ENCODE peak calls at places on chromosomes 13 and 19, in six cellular contexts. W is mesendoderm, S is neuronal stem cell, F is IMR-90, N is H1, H is trophoblast cell. E is an unnamed sample.

GRCh38 chr13:67015976-67016600 is 214.0 kb downstream of the PCDH9 start:
- DNase-seq in W (no peak), S (no peak), F (no peak), N (no peak), H (no peak), E (no peak)

GRCh38 chr19:47619763-47620162 is 10.8 kb downstream of the BICRA start:
- DNase-seq in W (peak), S (no peak), F (peak), N (no peak), H (peak), E (no peak)

GRCh38 chr13:92967923-92968322 is 258.7 kb upstream of the GPC6 start:
- DNase-seq in W (peak), S (no peak), F (peak), N (no peak), H (no peak), E (no peak)

GRCh38 chr13:36344886-36345437 is 1.2 kb downstream of the SPART start:
- DNase-seq in W (no peak), S (no peak), F (no peak), N (no peak), H (no peak), E (no peak)

GRCh38 chr19:5799247-5800241 is 5.3 kb upstream of the NRTN start:
- DNase-seq in W (no peak), S (no peak), F (no peak), N (no peak), H (no peak), E (no peak)

GRCh38 chr13:114285166-114285808 is 3.9 kb downstream of the UPF3A start:
- DNase-seq in W (no peak), S (no peak), F (peak), N (no peak), H (no peak), E (peak)

GRCh38 chr19:18672044-18672451 is 11.4 kb upstream of the CRTC1 start:
- DNase-seq in W (no peak), S (no peak), F (no peak), N (no peak), H (no peak), E (no peak)

GRCh38 chr19:5002143-5002542 is 33.2 kb downstream of the KDM4B start:
- DNase-seq in W (no peak), S (no peak), F (peak), N (no peak), H (peak), E (peak)

GRCh38 chr13:102580552-102581169 is 16.1 kb upstream of the TPP2 start:
- DNase-seq in W (peak), S (peak), F (peak), N (no peak), H (peak), E (peak)

GRCh38 chr19:35533822-35534521 is 716 bp downstream of the GAPDHS start:
- DNase-seq in W (peak), S (no peak), F (peak), N (peak), H (no peak), E (peak)

GRCh38 chr19:30093966-30094770 is 152.1 kb downstream of the URI1 start:
- DNase-seq in W (no peak), S (no peak), F (no peak), N (no peak), H (no peak), E (no peak)

DNA sequence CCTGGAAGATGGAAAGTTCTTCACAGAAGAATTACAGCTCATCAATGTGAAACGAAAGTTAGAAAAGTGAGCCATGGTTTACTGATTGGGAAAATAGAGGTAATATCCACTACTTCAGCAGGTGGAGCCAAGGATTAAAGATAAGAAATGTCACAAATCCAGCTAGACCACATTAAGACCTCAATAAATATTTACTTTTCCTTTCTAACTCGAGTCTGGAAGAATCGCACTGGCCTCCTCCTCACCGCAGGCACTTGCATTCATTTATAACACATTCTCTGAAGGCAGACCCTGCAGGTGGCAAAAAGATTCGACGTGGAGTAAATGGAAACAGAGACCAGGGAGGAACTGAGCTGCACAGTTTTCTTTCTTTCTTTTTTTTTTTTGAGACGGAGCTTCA is 7.4 kb downstream of the SLC35E1 start:
- DNase-seq in W (no peak), S (no peak), F (no peak), N (no peak), H (no peak), E (no peak)
- H2BK120ac ChIP-seq in W (no peak), S (no peak), F (no peak), N (no peak), H (no peak), E (no peak)

DNA sequence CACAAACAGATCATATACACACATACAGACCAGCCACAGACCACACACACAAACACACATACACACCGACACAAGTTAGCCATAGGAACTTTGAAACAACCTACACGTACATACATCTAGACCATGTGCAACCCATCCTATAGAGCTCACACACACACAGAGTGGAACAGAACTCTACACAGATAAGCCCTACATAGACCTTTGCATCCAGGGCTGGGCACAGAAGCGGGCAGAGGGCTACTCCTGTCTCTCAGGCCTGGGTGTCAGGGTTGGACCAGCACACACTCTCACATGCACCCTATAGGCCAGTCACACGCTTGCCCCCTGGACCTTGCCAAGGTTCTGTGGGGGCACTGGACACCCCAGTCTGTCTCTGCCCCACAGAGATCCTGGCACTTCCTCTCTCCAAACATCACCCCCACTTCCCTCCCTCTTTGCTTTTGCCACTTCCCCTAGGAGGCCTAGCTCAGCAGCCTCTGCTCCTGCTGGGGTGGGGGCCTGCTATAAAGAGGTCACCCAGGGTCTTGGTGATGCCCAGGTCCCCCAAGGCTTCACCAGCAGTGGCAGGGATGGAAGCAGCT is 5.8 kb upstream of the JUNB start:
- DNase-seq in W (no peak), S (no peak), F (no peak), N (no peak), H (no peak), E (no peak)
- H3K4me3 ChIP-seq in W (no peak), S (no peak), F (no peak), N (no peak), H (no peak), E (no peak)

DNA sequence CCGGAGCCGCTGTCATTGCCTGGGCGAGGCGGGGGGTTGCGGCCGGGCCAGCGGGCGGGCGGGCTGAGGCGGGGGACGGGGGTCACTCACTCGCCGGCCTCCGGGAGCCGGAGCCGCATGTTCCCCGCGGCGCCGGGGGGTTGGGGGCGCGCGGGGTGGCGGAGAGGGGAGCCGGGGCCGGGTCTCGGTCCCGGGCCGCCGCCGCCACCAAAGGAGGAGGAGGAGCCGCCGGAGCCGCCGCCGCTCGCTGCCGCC is 149 bp downstream of the MED26 start:
- DNase-seq in W (no peak), S (no peak), F (no peak), N (no peak), H (no peak), E (no peak)
- H2BK120ac ChIP-seq in W (no peak), S (no peak), F (no peak), N (no peak), H (peak), E (no peak)

GRCh38 chr19:45218887-45219780 is 26.1 kb downstream of the EXOC3L2 start:
- DNase-seq in W (no peak), S (no peak), F (no peak), N (no peak), H (no peak), E (no peak)

GRCh38 chr19:45222724-45223123 is 22.5 kb downstream of the EXOC3L2 start:
- DNase-seq in W (no peak), S (no peak), F (no peak), N (no peak), H (no peak), E (no peak)

GRCh38 chr19:45223879-45224278 is 21.3 kb downstream of the EXOC3L2 start:
- DNase-seq in W (no peak), S (no peak), F (no peak), N (no peak), H (peak), E (no peak)

DNA sequence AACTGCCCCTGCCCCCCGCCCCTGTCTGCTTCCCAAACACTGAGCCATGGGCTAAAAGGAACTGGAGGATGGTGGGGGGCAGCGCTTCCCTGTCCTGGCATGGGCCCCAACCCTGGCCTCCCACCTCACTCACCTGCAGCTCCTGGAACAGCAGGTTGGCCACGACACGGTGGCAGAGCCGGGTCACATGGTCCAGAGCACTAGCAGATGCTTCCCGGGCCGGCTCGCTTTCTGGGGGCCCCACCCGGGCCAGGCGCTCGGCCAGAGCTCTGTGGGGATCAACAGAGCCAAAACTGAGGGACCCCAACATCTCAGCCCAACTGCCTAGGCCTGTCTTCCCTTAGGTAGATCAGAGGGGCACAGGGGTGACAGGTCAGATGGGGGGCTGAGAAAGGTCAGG is 20.6 kb downstream of the EXOC3L2 start:
- DNase-seq in W (no peak), S (no peak), F (no peak), N (no peak), H (no peak), E (no peak)
- H3K4me3 ChIP-seq in W (no peak), S (no peak), F (no peak), N (no peak), H (no peak), E (no peak)

GRCh38 chr13:98486412-98486811 is 90.5 kb downstream of the STK24 start:
- DNase-seq in W (no peak), S (no peak), F (no peak), N (no peak), H (no peak), E (no peak)
- H2BK120ac ChIP-seq in W (no peak), S (no peak), F (no peak), N (no peak), H (no peak), E (no peak)

DNA sequence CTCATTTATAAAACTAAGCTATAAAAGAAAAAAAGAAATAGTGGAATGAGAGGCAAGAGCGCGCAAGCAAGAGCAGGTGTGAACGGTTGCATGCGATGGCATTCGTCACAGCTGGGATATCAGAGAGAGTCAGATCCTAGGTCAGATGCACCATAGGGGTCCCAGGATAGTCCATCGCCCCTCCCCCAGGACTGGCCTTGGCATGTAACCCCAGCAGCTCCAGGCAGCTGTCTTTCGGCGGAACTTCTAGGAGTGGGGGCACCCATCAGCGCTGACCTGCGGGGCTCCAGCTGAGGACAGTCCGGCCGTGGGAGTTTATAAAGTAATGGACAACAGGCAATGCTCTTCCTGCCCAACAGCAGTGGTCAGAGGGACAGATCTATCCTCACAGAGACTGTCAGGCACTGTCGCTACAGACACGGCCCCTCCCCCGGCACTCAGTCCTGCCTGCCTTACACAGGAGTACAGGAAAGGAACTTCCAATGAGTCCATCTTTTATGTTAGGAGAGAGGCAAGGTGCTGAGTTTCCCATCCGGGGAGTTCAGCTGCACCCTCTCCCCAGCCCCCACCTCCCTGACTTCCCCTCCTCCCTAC is 1.4 kb downstream of the SIAH3 start:
- DNase-seq in W (peak), S (no peak), F (no peak), N (peak), H (no peak), E (no peak)
- H3K4me3 ChIP-seq in W (no peak), S (no peak), F (no peak), N (peak), H (no peak), E (no peak)

DNA sequence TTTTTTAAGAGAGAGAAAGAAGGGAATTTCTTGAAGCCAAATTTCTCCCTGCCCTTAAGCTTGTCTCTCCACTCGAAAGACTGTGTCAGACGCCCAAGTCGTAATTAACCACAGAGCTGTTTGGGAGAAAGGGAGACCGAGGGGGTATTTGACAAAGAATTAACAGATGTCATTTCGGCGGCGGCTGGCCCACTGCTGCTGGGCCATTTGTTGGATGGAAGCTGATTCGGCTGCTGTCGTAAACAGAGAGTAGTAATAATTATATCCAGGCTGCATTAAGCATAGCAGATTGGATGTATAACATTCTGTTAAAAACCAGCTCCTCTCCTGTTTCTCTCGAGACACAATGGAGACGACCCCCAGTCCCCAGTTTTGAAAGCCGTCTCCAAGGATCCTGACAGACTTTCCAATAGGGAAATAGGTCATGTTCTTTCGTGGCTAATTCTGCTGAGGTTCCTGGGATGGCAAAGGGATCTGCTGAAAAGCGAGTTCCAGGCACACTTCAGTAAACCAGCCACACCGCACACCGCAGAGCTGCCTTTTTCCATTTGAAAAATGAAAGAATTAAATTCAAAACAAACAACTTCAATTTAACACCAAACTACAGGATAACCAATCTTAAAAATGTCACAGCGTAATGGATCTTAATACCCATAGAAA is 71.5 kb downstream of the KCTD15 start:
- DNase-seq in W (no peak), S (no peak), F (no peak), N (no peak), H (no peak), E (no peak)
- H2BK120ac ChIP-seq in W (no peak), S (no peak), F (no peak), N (no peak), H (no peak), E (no peak)

GRCh38 chr13:75319244-75319643 is 162.7 kb downstream of the TBC1D4 start:
- DNase-seq in W (no peak), S (no peak), F (peak), N (no peak), H (no peak), E (peak)
- H3K4me3 ChIP-seq in W (no peak), S (no peak), F (no peak), N (no peak), H (no peak), E (no peak)